ENCODE peak calls at places on chromosome 12, in five cellular contexts. One of them, this sample, is unnamed.

GRCh38 chr12:121064116-121064515 is 25.1 kb upstream of the OASL start:
- DNase-seq in stimulated activated CD4-positive, alpha-beta T cell treated with anti-CD3 and anti-CD28 coated beads, Interleukin-2, amount 100 ng/mL, for 48 hours: no peak
- DNase-seq in astrocyte of the cerebellum: no peak
- DNase-seq in hypothalamus: no peak
- DNase-seq in cardiac muscle cell: no peak
- DNase-seq in this sample: no peak

GRCh38 chr12:4984971-4985370 is 58.7 kb upstream of the KCNA5 start:
- DNase-seq in cardiac muscle cell: no peak
- DNase-seq in stimulated activated CD4-positive, alpha-beta T cell treated with anti-CD3 and anti-CD28 coated beads, Interleukin-2, amount 100 ng/mL, for 48 hours: no peak
- DNase-seq in astrocyte of the cerebellum: no peak
- DNase-seq in hypothalamus: no peak
- DNase-seq in this sample: no peak

GRCh38 chr12:44157359-44157758 is 321.5 kb downstream of the TMEM117 start:
- DNase-seq in cardiac muscle cell: no peak
- DNase-seq in hypothalamus: no peak
- DNase-seq in stimulated activated CD4-positive, alpha-beta T cell treated with anti-CD3 and anti-CD28 coated beads, Interleukin-2, amount 100 ng/mL, for 48 hours: no peak
- DNase-seq in astrocyte of the cerebellum: no peak
- DNase-seq in this sample: no peak

GRCh38 chr12:115920395-115921183 is 356.9 kb downstream of the MED13L start:
- DNase-seq in astrocyte of the cerebellum: no peak
- DNase-seq in cardiac muscle cell: no peak
- DNase-seq in hypothalamus: no peak
- DNase-seq in stimulated activated CD4-positive, alpha-beta T cell treated with anti-CD3 and anti-CD28 coated beads, Interleukin-2, amount 100 ng/mL, for 48 hours: no peak
- DNase-seq in this sample: no peak

GRCh38 chr12:53561590-53561953 is 54.3 kb upstream of the NPFF start:
- DNase-seq in astrocyte of the cerebellum: peak; percentile 76
- DNase-seq in cardiac muscle cell: peak; percentile 88
- DNase-seq in stimulated activated CD4-positive, alpha-beta T cell treated with anti-CD3 and anti-CD28 coated beads, Interleukin-2, amount 100 ng/mL, for 48 hours: no peak
- DNase-seq in hypothalamus: no peak
- DNase-seq in this sample: no peak

GRCh38 chr12:75550906-75551305 is 39.5 kb upstream of the KRR1 start:
- DNase-seq in cardiac muscle cell: no peak
- DNase-seq in hypothalamus: no peak
- DNase-seq in astrocyte of the cerebellum: no peak
- DNase-seq in stimulated activated CD4-positive, alpha-beta T cell treated with anti-CD3 and anti-CD28 coated beads, Interleukin-2, amount 100 ng/mL, for 48 hours: no peak
- DNase-seq in this sample: no peak

GRCh38 chr12:108306506-108306905 is 32.6 kb downstream of the CMKLR1 start:
- DNase-seq in astrocyte of the cerebellum: no peak
- DNase-seq in stimulated activated CD4-positive, alpha-beta T cell treated with anti-CD3 and anti-CD28 coated beads, Interleukin-2, amount 100 ng/mL, for 48 hours: no peak
- DNase-seq in hypothalamus: no peak
- DNase-seq in cardiac muscle cell: no peak
- DNase-seq in this sample: no peak

GRCh38 chr12:111268738-111269572 is 99.9 kb downstream of the PHETA1 start:
- DNase-seq in cardiac muscle cell: no peak
- DNase-seq in stimulated activated CD4-positive, alpha-beta T cell treated with anti-CD3 and anti-CD28 coated beads, Interleukin-2, amount 100 ng/mL, for 48 hours: peak; percentile 38
- DNase-seq in astrocyte of the cerebellum: no peak
- DNase-seq in hypothalamus: no peak
- DNase-seq in this sample: peak; percentile 40

GRCh38 chr12:15782667-15783066 is 6.5 kb downstream of the EPS8 start:
- DNase-seq in cardiac muscle cell: peak; percentile 30
- DNase-seq in hypothalamus: no peak
- DNase-seq in astrocyte of the cerebellum: peak; percentile 26
- DNase-seq in stimulated activated CD4-positive, alpha-beta T cell treated with anti-CD3 and anti-CD28 coated beads, Interleukin-2, amount 100 ng/mL, for 48 hours: no peak
- DNase-seq in this sample: no peak

GRCh38 chr12:575948-576612 is 87.2 kb downstream of the NINJ2 start:
- DNase-seq in stimulated activated CD4-positive, alpha-beta T cell treated with anti-CD3 and anti-CD28 coated beads, Interleukin-2, amount 100 ng/mL, for 48 hours: peak; percentile 95
- DNase-seq in astrocyte of the cerebellum: no peak
- DNase-seq in cardiac muscle cell: peak; percentile 77
- DNase-seq in hypothalamus: peak; percentile 49
- DNase-seq in this sample: peak; percentile 90

GRCh38 chr12:65123435-65124063 is 2.4 kb upstream of the WIF1 start:
- DNase-seq in hypothalamus: no peak
- DNase-seq in stimulated activated CD4-positive, alpha-beta T cell treated with anti-CD3 and anti-CD28 coated beads, Interleukin-2, amount 100 ng/mL, for 48 hours: no peak
- DNase-seq in astrocyte of the cerebellum: peak; percentile 12
- DNase-seq in cardiac muscle cell: peak; percentile 59
- DNase-seq in this sample: peak; percentile 46

GRCh38 chr12:119512772-119513497 is 80.6 kb upstream of the TMEM233 start:
- DNase-seq in stimulated activated CD4-positive, alpha-beta T cell treated with anti-CD3 and anti-CD28 coated beads, Interleukin-2, amount 100 ng/mL, for 48 hours: no peak
- DNase-seq in hypothalamus: no peak
- DNase-seq in astrocyte of the cerebellum: no peak
- DNase-seq in cardiac muscle cell: peak; percentile 8
- DNase-seq in this sample: peak; percentile 31

GRCh38 chr12:65609359-65609771 is 214.9 kb upstream of the HMGA2 start:
- DNase-seq in stimulated activated CD4-positive, alpha-beta T cell treated with anti-CD3 and anti-CD28 coated beads, Interleukin-2, amount 100 ng/mL, for 48 hours: no peak
- DNase-seq in hypothalamus: no peak
- DNase-seq in astrocyte of the cerebellum: peak; percentile 32
- DNase-seq in cardiac muscle cell: peak; percentile 59
- DNase-seq in this sample: no peak

GRCh38 chr12:106291342-106291741 is 11.2 kb upstream of the TCP11L2 start:
- DNase-seq in hypothalamus: no peak
- DNase-seq in astrocyte of the cerebellum: no peak
- DNase-seq in cardiac muscle cell: peak; percentile 45
- DNase-seq in stimulated activated CD4-positive, alpha-beta T cell treated with anti-CD3 and anti-CD28 coated beads, Interleukin-2, amount 100 ng/mL, for 48 hours: no peak
- DNase-seq in this sample: no peak

GRCh38 chr12:12020762-12021161 is 50.0 kb upstream of the BCL2L14 start:
- DNase-seq in astrocyte of the cerebellum: no peak
- DNase-seq in cardiac muscle cell: no peak
- DNase-seq in stimulated activated CD4-positive, alpha-beta T cell treated with anti-CD3 and anti-CD28 coated beads, Interleukin-2, amount 100 ng/mL, for 48 hours: no peak
- DNase-seq in hypothalamus: no peak
- DNase-seq in this sample: no peak

GRCh38 chr12:124169577-124169976 is 125.3 kb upstream of the RFLNA start:
- DNase-seq in astrocyte of the cerebellum: no peak
- DNase-seq in cardiac muscle cell: no peak
- DNase-seq in stimulated activated CD4-positive, alpha-beta T cell treated with anti-CD3 and anti-CD28 coated beads, Interleukin-2, amount 100 ng/mL, for 48 hours: no peak
- DNase-seq in hypothalamus: no peak
- DNase-seq in this sample: peak; percentile 15

GRCh38 chr12:51307655-51308593 is 16.1 kb downstream of the BIN2 start:
- DNase-seq in cardiac muscle cell: peak; percentile 69
- DNase-seq in astrocyte of the cerebellum: peak; percentile 63
- DNase-seq in stimulated activated CD4-positive, alpha-beta T cell treated with anti-CD3 and anti-CD28 coated beads, Interleukin-2, amount 100 ng/mL, for 48 hours: no peak
- DNase-seq in hypothalamus: no peak
- DNase-seq in this sample: no peak

GRCh38 chr12:12439636-12440035 is 82.8 kb downstream of the BORCS5 start:
- DNase-seq in stimulated activated CD4-positive, alpha-beta T cell treated with anti-CD3 and anti-CD28 coated beads, Interleukin-2, amount 100 ng/mL, for 48 hours: peak; percentile 52
- DNase-seq in cardiac muscle cell: peak; percentile 93
- DNase-seq in astrocyte of the cerebellum: no peak
- DNase-seq in hypothalamus: no peak
- DNase-seq in this sample: peak; percentile 12

GRCh38 chr12:12275874-12276273 is 9.0 kb upstream of the LRP6 start:
- DNase-seq in hypothalamus: no peak
- DNase-seq in stimulated activated CD4-positive, alpha-beta T cell treated with anti-CD3 and anti-CD28 coated beads, Interleukin-2, amount 100 ng/mL, for 48 hours: no peak
- DNase-seq in cardiac muscle cell: no peak
- DNase-seq in astrocyte of the cerebellum: no peak
- DNase-seq in this sample: no peak

GRCh38 chr12:59820594-59821011 is 224.8 kb downstream of the SLC16A7 start:
- DNase-seq in cardiac muscle cell: no peak
- DNase-seq in astrocyte of the cerebellum: no peak
- DNase-seq in hypothalamus: no peak
- DNase-seq in stimulated activated CD4-positive, alpha-beta T cell treated with anti-CD3 and anti-CD28 coated beads, Interleukin-2, amount 100 ng/mL, for 48 hours: no peak
- DNase-seq in this sample: no peak

GRCh38 chr12:29212682-29213397 is 63.8 kb downstream of the FAR2 start:
- DNase-seq in hypothalamus: no peak
- DNase-seq in cardiac muscle cell: no peak
- DNase-seq in stimulated activated CD4-positive, alpha-beta T cell treated with anti-CD3 and anti-CD28 coated beads, Interleukin-2, amount 100 ng/mL, for 48 hours: no peak
- DNase-seq in astrocyte of the cerebellum: no peak
- DNase-seq in this sample: no peak

GRCh38 chr12:65943388-65944137 is 119.3 kb downstream of the HMGA2 start:
- DNase-seq in astrocyte of the cerebellum: no peak
- DNase-seq in stimulated activated CD4-positive, alpha-beta T cell treated with anti-CD3 and anti-CD28 coated beads, Interleukin-2, amount 100 ng/mL, for 48 hours: no peak
- DNase-seq in cardiac muscle cell: peak; percentile 68
- DNase-seq in hypothalamus: no peak
- DNase-seq in this sample: no peak

GRCh38 chr12:54680374-54680773 is 32.2 kb upstream of the DCD start:
- DNase-seq in stimulated activated CD4-positive, alpha-beta T cell treated with anti-CD3 and anti-CD28 coated beads, Interleukin-2, amount 100 ng/mL, for 48 hours: peak; percentile 34
- DNase-seq in astrocyte of the cerebellum: no peak
- DNase-seq in hypothalamus: no peak
- DNase-seq in cardiac muscle cell: peak; percentile 9
- DNase-seq in this sample: peak; percentile 36

GRCh38 chr12:42704340-42704739 is 114.8 kb upstream of the PRICKLE1 start:
- DNase-seq in hypothalamus: no peak
- DNase-seq in stimulated activated CD4-positive, alpha-beta T cell treated with anti-CD3 and anti-CD28 coated beads, Interleukin-2, amount 100 ng/mL, for 48 hours: no peak
- DNase-seq in astrocyte of the cerebellum: no peak
- DNase-seq in cardiac muscle cell: no peak
- DNase-seq in this sample: no peak

GRCh38 chr12:28507055-28507454 is 316.8 kb downstream of the CCDC91 start:
- DNase-seq in hypothalamus: no peak
- DNase-seq in astrocyte of the cerebellum: peak; percentile 24
- DNase-seq in stimulated activated CD4-positive, alpha-beta T cell treated with anti-CD3 and anti-CD28 coated beads, Interleukin-2, amount 100 ng/mL, for 48 hours: no peak
- DNase-seq in cardiac muscle cell: peak; percentile 63
- DNase-seq in this sample: no peak

GRCh38 chr12:124506145-124506831 is 61.1 kb downstream of the NCOR2 start:
- DNase-seq in stimulated activated CD4-positive, alpha-beta T cell treated with anti-CD3 and anti-CD28 coated beads, Interleukin-2, amount 100 ng/mL, for 48 hours: no peak
- DNase-seq in cardiac muscle cell: peak; percentile 89
- DNase-seq in astrocyte of the cerebellum: no peak
- DNase-seq in hypothalamus: no peak
- DNase-seq in this sample: peak; percentile 33

GRCh38 chr12:110661337-110661972 is 27.5 kb downstream of the HVCN1 start:
- DNase-seq in astrocyte of the cerebellum: no peak
- DNase-seq in cardiac muscle cell: no peak
- DNase-seq in hypothalamus: no peak
- DNase-seq in stimulated activated CD4-positive, alpha-beta T cell treated with anti-CD3 and anti-CD28 coated beads, Interleukin-2, amount 100 ng/mL, for 48 hours: peak; percentile 26
- DNase-seq in this sample: no peak

GRCh38 chr12:55729592-55730446 is 1.0 kb upstream of the CD63 start:
- DNase-seq in stimulated activated CD4-positive, alpha-beta T cell treated with anti-CD3 and anti-CD28 coated beads, Interleukin-2, amount 100 ng/mL, for 48 hours: peak; percentile 60
- DNase-seq in cardiac muscle cell: peak; percentile 98
- DNase-seq in hypothalamus: peak; percentile 82
- DNase-seq in astrocyte of the cerebellum: peak; percentile 86
- DNase-seq in this sample: peak; percentile 77

GRCh38 chr12:123734268-123734667 is 22.1 kb downstream of the ATP6V0A2 start:
- DNase-seq in hypothalamus: no peak
- DNase-seq in stimulated activated CD4-positive, alpha-beta T cell treated with anti-CD3 and anti-CD28 coated beads, Interleukin-2, amount 100 ng/mL, for 48 hours: no peak
- DNase-seq in cardiac muscle cell: no peak
- DNase-seq in astrocyte of the cerebellum: no peak
- DNase-seq in this sample: no peak

GRCh38 chr12:122116707-122117535 is 38.4 kb downstream of the MLXIP start:
- DNase-seq in astrocyte of the cerebellum: no peak
- DNase-seq in hypothalamus: peak; percentile 77
- DNase-seq in cardiac muscle cell: no peak
- DNase-seq in stimulated activated CD4-positive, alpha-beta T cell treated with anti-CD3 and anti-CD28 coated beads, Interleukin-2, amount 100 ng/mL, for 48 hours: no peak
- DNase-seq in this sample: peak; percentile 31

GRCh38 chr12:53623986-53624385 is 2.2 kb downstream of the ATF7 start:
- DNase-seq in hypothalamus: no peak
- DNase-seq in stimulated activated CD4-positive, alpha-beta T cell treated with anti-CD3 and anti-CD28 coated beads, Interleukin-2, amount 100 ng/mL, for 48 hours: no peak
- DNase-seq in cardiac muscle cell: peak; percentile 76
- DNase-seq in astrocyte of the cerebellum: peak; percentile 42
- DNase-seq in this sample: no peak

GRCh38 chr12:45051490-45052105 is 699 bp upstream of the DBX2 start:
- DNase-seq in astrocyte of the cerebellum: peak; percentile 2
- DNase-seq in cardiac muscle cell: peak; percentile 33
- DNase-seq in stimulated activated CD4-positive, alpha-beta T cell treated with anti-CD3 and anti-CD28 coated beads, Interleukin-2, amount 100 ng/mL, for 48 hours: no peak
- DNase-seq in hypothalamus: no peak
- DNase-seq in this sample: no peak

This sample was measured in erythroblast.